ENCODE peak calls at places on chromosomes 5 and 9, in ten cellular contexts. One of them, this sample, is unnamed.

GRCh38 chr5:154394328-154394727 is 51.5 kb upstream of the SAP30L start:
- DNase-seq in NCI-H1092 treated with DMSO at 0.1 percent for 48 hours: no peak
- DNase-seq in GM12878: no peak
- DNase-seq in NCI-H2081: no peak
- DNase-seq in heart right ventricle: no peak
- DNase-seq in NCI-H345: no peak
- DNase-seq in cardiac fibroblast: no peak
- DNase-seq in GM20000: no peak
- DNase-seq in Ammon's horn: no peak
- DNase-seq in activated CD4-positive, alpha-beta T cell treated with anti-CD3 and anti-CD28 coated beads, Interleukin-2, amount 50 U/mL, for 48 hours: no peak
- DNase-seq in this sample: no peak

GRCh38 chr9:90793729-90794128 is 7.9 kb upstream of the SYK start:
- DNase-seq in heart right ventricle: no peak
- DNase-seq in activated CD4-positive, alpha-beta T cell treated with anti-CD3 and anti-CD28 coated beads, Interleukin-2, amount 50 U/mL, for 48 hours: no peak
- DNase-seq in Ammon's horn: no peak
- DNase-seq in NCI-H345: no peak
- DNase-seq in GM12878: no peak
- DNase-seq in GM20000: no peak
- DNase-seq in cardiac fibroblast: no peak
- DNase-seq in NCI-H2081: no peak
- DNase-seq in NCI-H1092 treated with DMSO at 0.1 percent for 48 hours: no peak
- DNase-seq in this sample: no peak

GRCh38 chr5:16345454-16345853 is 120.1 kb downstream of the ZNF622 start:
- DNase-seq in Ammon's horn: no peak
- DNase-seq in cardiac fibroblast: no peak
- DNase-seq in NCI-H345: no peak
- DNase-seq in GM20000: no peak
- DNase-seq in NCI-H1092 treated with DMSO at 0.1 percent for 48 hours: no peak
- DNase-seq in activated CD4-positive, alpha-beta T cell treated with anti-CD3 and anti-CD28 coated beads, Interleukin-2, amount 50 U/mL, for 48 hours: no peak
- DNase-seq in GM12878: no peak
- DNase-seq in heart right ventricle: no peak
- DNase-seq in NCI-H2081: peak; percentile 14
- DNase-seq in this sample: peak; percentile 30

GRCh38 chr5:133869675-133869978 is 98.8 kb downstream of the C5orf15 start:
- DNase-seq in cardiac fibroblast: no peak
- DNase-seq in heart right ventricle: peak; percentile 61
- DNase-seq in GM20000: no peak
- DNase-seq in activated CD4-positive, alpha-beta T cell treated with anti-CD3 and anti-CD28 coated beads, Interleukin-2, amount 50 U/mL, for 48 hours: no peak
- DNase-seq in Ammon's horn: peak; percentile 63
- DNase-seq in NCI-H1092 treated with DMSO at 0.1 percent for 48 hours: no peak
- DNase-seq in NCI-H2081: no peak
- DNase-seq in NCI-H345: no peak
- DNase-seq in GM12878: no peak
- DNase-seq in this sample: no peak

GRCh38 chr5:5558102-5558501 is 135.6 kb downstream of the ICE1 start:
- DNase-seq in Ammon's horn: no peak
- DNase-seq in GM20000: no peak
- DNase-seq in NCI-H345: no peak
- DNase-seq in NCI-H2081: no peak
- DNase-seq in activated CD4-positive, alpha-beta T cell treated with anti-CD3 and anti-CD28 coated beads, Interleukin-2, amount 50 U/mL, for 48 hours: no peak
- DNase-seq in heart right ventricle: no peak
- DNase-seq in GM12878: no peak
- DNase-seq in NCI-H1092 treated with DMSO at 0.1 percent for 48 hours: no peak
- DNase-seq in cardiac fibroblast: no peak
- DNase-seq in this sample: no peak

GRCh38 chr9:95634581-95634980 is 117.8 kb upstream of the PTCH1 start:
- DNase-seq in cardiac fibroblast: no peak
- DNase-seq in activated CD4-positive, alpha-beta T cell treated with anti-CD3 and anti-CD28 coated beads, Interleukin-2, amount 50 U/mL, for 48 hours: no peak
- DNase-seq in NCI-H2081: no peak
- DNase-seq in heart right ventricle: no peak
- DNase-seq in GM12878: no peak
- DNase-seq in NCI-H1092 treated with DMSO at 0.1 percent for 48 hours: no peak
- DNase-seq in GM20000: no peak
- DNase-seq in NCI-H345: no peak
- DNase-seq in Ammon's horn: no peak
- DNase-seq in this sample: no peak

GRCh38 chr5:36820900-36821299 is 55.7 kb upstream of the NIPBL start:
- DNase-seq in activated CD4-positive, alpha-beta T cell treated with anti-CD3 and anti-CD28 coated beads, Interleukin-2, amount 50 U/mL, for 48 hours: no peak
- DNase-seq in cardiac fibroblast: no peak
- DNase-seq in heart right ventricle: no peak
- DNase-seq in Ammon's horn: no peak
- DNase-seq in NCI-H345: peak; percentile 90
- DNase-seq in NCI-H1092 treated with DMSO at 0.1 percent for 48 hours: no peak
- DNase-seq in GM12878: no peak
- DNase-seq in GM20000: no peak
- DNase-seq in NCI-H2081: no peak
- DNase-seq in this sample: no peak

GRCh38 chr5:83253731-83254130 is 176.4 kb downstream of the XRCC4 start:
- DNase-seq in heart right ventricle: no peak
- DNase-seq in NCI-H2081: no peak
- DNase-seq in NCI-H1092 treated with DMSO at 0.1 percent for 48 hours: no peak
- DNase-seq in GM20000: no peak
- DNase-seq in Ammon's horn: peak; percentile 53
- DNase-seq in GM12878: no peak
- DNase-seq in activated CD4-positive, alpha-beta T cell treated with anti-CD3 and anti-CD28 coated beads, Interleukin-2, amount 50 U/mL, for 48 hours: no peak
- DNase-seq in NCI-H345: no peak
- DNase-seq in cardiac fibroblast: peak; percentile 7
- DNase-seq in this sample: no peak

GRCh38 chr5:123367739-123368138 is 55.5 kb downstream of the CEP120 start:
- DNase-seq in cardiac fibroblast: peak; percentile 48
- DNase-seq in NCI-H2081: peak; percentile 4
- DNase-seq in activated CD4-positive, alpha-beta T cell treated with anti-CD3 and anti-CD28 coated beads, Interleukin-2, amount 50 U/mL, for 48 hours: no peak
- DNase-seq in GM12878: no peak
- DNase-seq in heart right ventricle: no peak
- DNase-seq in NCI-H345: no peak
- DNase-seq in NCI-H1092 treated with DMSO at 0.1 percent for 48 hours: peak; percentile 1
- DNase-seq in GM20000: no peak
- DNase-seq in Ammon's horn: no peak
- DNase-seq in this sample: peak; percentile 22

GRCh38 chr9:135524130-135524861 is 3.1 kb downstream of the LCN1 start:
- DNase-seq in GM12878: no peak
- DNase-seq in GM20000: no peak
- DNase-seq in NCI-H2081: no peak
- DNase-seq in heart right ventricle: no peak
- DNase-seq in NCI-H345: no peak
- DNase-seq in NCI-H1092 treated with DMSO at 0.1 percent for 48 hours: no peak
- DNase-seq in activated CD4-positive, alpha-beta T cell treated with anti-CD3 and anti-CD28 coated beads, Interleukin-2, amount 50 U/mL, for 48 hours: no peak
- DNase-seq in cardiac fibroblast: peak; percentile 25
- DNase-seq in Ammon's horn: no peak
- DNase-seq in this sample: no peak

GRCh38 chr9:8014987-8015682 is 215.6 kb upstream of the DMAC1 start:
- DNase-seq in NCI-H345: no peak
- DNase-seq in activated CD4-positive, alpha-beta T cell treated with anti-CD3 and anti-CD28 coated beads, Interleukin-2, amount 50 U/mL, for 48 hours: no peak
- DNase-seq in NCI-H1092 treated with DMSO at 0.1 percent for 48 hours: no peak
- DNase-seq in cardiac fibroblast: no peak
- DNase-seq in heart right ventricle: no peak
- DNase-seq in GM12878: no peak
- DNase-seq in NCI-H2081: no peak
- DNase-seq in GM20000: no peak
- DNase-seq in Ammon's horn: no peak
- DNase-seq in this sample: no peak

GRCh38 chr9:14309403-14309802 is 4.5 kb downstream of the NFIB start:
- DNase-seq in NCI-H1092 treated with DMSO at 0.1 percent for 48 hours: no peak
- DNase-seq in Ammon's horn: no peak
- DNase-seq in NCI-H2081: peak; percentile 39
- DNase-seq in GM12878: no peak
- DNase-seq in heart right ventricle: no peak
- DNase-seq in NCI-H345: no peak
- DNase-seq in GM20000: no peak
- DNase-seq in cardiac fibroblast: peak; percentile 85
- DNase-seq in activated CD4-positive, alpha-beta T cell treated with anti-CD3 and anti-CD28 coated beads, Interleukin-2, amount 50 U/mL, for 48 hours: no peak
- DNase-seq in this sample: no peak

GRCh38 chr5:78699565-78700143 is 51.1 kb upstream of the LHFPL2 start:
- DNase-seq in activated CD4-positive, alpha-beta T cell treated with anti-CD3 and anti-CD28 coated beads, Interleukin-2, amount 50 U/mL, for 48 hours: no peak
- DNase-seq in NCI-H345: no peak
- DNase-seq in NCI-H2081: no peak
- DNase-seq in GM12878: no peak
- DNase-seq in cardiac fibroblast: peak; percentile 80
- DNase-seq in Ammon's horn: no peak
- DNase-seq in NCI-H1092 treated with DMSO at 0.1 percent for 48 hours: no peak
- DNase-seq in GM20000: no peak
- DNase-seq in heart right ventricle: no peak
- DNase-seq in this sample: no peak

This sample was measured in NCI-H748 treated with DMSO at 0.1 percent for 48 hours.